ENCODE peak calls at places on chromosomes 13 and 19, in seven cellular contexts. F, T, K, E, H, C and W are unnamed samples.

GRCh38 chr19:48629599-48630288 is 7.4 kb downstream of the DBP start:
- DNase-seq in F (peak; percentile 71), T (no peak), K (no peak), E (no peak), H (no peak), C (peak; percentile 100), W (peak; percentile 59)

GRCh38 chr13:41505209-41505835 is 48.0 kb downstream of the RGCC start:
- DNase-seq in F (no peak), T (peak; percentile 96), K (no peak), E (no peak), H (no peak), C (no peak), W (no peak)

GRCh38 chr13:113998781-113999617 is 25.1 kb upstream of the C13orf46 start:
- DNase-seq in F (no peak), T (no peak), K (no peak), E (no peak), H (no peak), C (no peak), W (no peak)

GRCh38 chr13:108961542-108962125 is 332.2 kb downstream of the MYO16 start:
- DNase-seq in F (peak; percentile 63), T (peak; percentile 62), K (peak; percentile 24), E (peak; percentile 4), H (peak; percentile 43), C (no peak), W (peak; percentile 47)

GRCh38 chr19:41409288-41409687 is 11.7 kb downstream of the BCKDHA start:
- DNase-seq in F (no peak), T (peak; percentile 40), K (no peak), E (peak; percentile 55), H (peak; percentile 92), C (no peak), W (peak; percentile 22)

GRCh38 chr19:57587529-57587928 is 3.6 kb downstream of the ZIK1 start:
- DNase-seq in F (no peak), T (peak; percentile 87), K (no peak), E (no peak), H (no peak), C (no peak), W (no peak)

GRCh38 chr19:4018140-4018613 is 10.6 kb downstream of the PIAS4 start:
- DNase-seq in F (no peak), T (no peak), K (no peak), E (no peak), H (no peak), C (no peak), W (no peak)

GRCh38 chr13:64278493-64278892 is 2862.8 kb upstream of the PCDH20 start:
- DNase-seq in F (no peak), T (peak; percentile 78), K (no peak), E (no peak), H (no peak), C (no peak), W (no peak)

GRCh38 chr13:95787356-95788099 is 110.6 kb downstream of the DNAJC3 start:
- DNase-seq in F (no peak), T (peak; percentile 21), K (no peak), E (no peak), H (no peak), C (no peak), W (no peak)

GRCh38 chr19:49553451-49554271 is 25.9 kb downstream of the RCN3 start:
- DNase-seq in F (no peak), T (peak; percentile 69), K (no peak), E (no peak), H (peak; percentile 79), C (no peak), W (no peak)

GRCh38 chr13:28955264-28955966 is 135.3 kb downstream of the MTUS2 start:
- DNase-seq in F (no peak), T (no peak), K (no peak), E (no peak), H (no peak), C (no peak), W (no peak)

GRCh38 chr19:17534767-17535166 is 20.7 kb upstream of the COLGALT1 start:
- DNase-seq in F (no peak), T (no peak), K (no peak), E (no peak), H (no peak), C (no peak), W (no peak)

GRCh38 chr13:90760639-90761038 is 586.8 kb upstream of the MIR17HG start:
- DNase-seq in F (no peak), T (no peak), K (no peak), E (no peak), H (no peak), C (no peak), W (no peak)

GRCh38 chr19:48779636-48780035 is 24.3 kb downstream of the FGF21 start:
- DNase-seq in F (no peak), T (no peak), K (no peak), E (no peak), H (no peak), C (no peak), W (peak; percentile 56)

GRCh38 chr19:15524781-15525180 is 16.5 kb downstream of the CYP4F22 start:
- DNase-seq in F (no peak), T (no peak), K (no peak), E (no peak), H (no peak), C (no peak), W (no peak)

GRCh38 chr19:18761531-18762110 is 29.5 kb downstream of the COMP start:
- DNase-seq in F (no peak), T (no peak), K (no peak), E (no peak), H (no peak), C (no peak), W (no peak)

GRCh38 chr19:3057275-3057714 is 5.0 kb downstream of the TLE5 start:
- DNase-seq in F (no peak), T (no peak), K (no peak), E (peak; percentile 37), H (no peak), C (peak; percentile 64), W (no peak)

GRCh38 chr19:31002852-31003251 is 346.4 kb downstream of the TSHZ3 start:
- DNase-seq in F (peak; percentile 11), T (no peak), K (no peak), E (no peak), H (no peak), C (no peak), W (no peak)

GRCh38 chr13:73429691-73430090 is 370.9 kb downstream of the KLF5 start:
- DNase-seq in F (no peak), T (peak; percentile 33), K (no peak), E (peak; percentile 30), H (no peak), C (no peak), W (no peak)

GRCh38 chr19:15251010-15251748 is 18.9 kb upstream of the EPHX3 start:
- DNase-seq in F (no peak), T (peak; percentile 85), K (no peak), E (no peak), H (no peak), C (no peak), W (no peak)

GRCh38 chr13:42398542-42398941 is 126.6 kb downstream of the AKAP11 start:
- DNase-seq in F (no peak), T (no peak), K (no peak), E (no peak), H (no peak), C (no peak), W (no peak)

GRCh38 chr19:58498316-58499020 is 13.3 kb downstream of the SLC27A5 start:
- DNase-seq in F (no peak), T (no peak), K (no peak), E (no peak), H (no peak), C (no peak), W (peak; percentile 21)

GRCh38 chr13:77492982-77493381 is 42.5 kb upstream of the SCEL start:
- DNase-seq in F (peak; percentile 26), T (no peak), K (no peak), E (no peak), H (peak; percentile 4), C (no peak), W (no peak)

GRCh38 chr13:33015791-33016323 is 366 bp upstream of the KL start:
- DNase-seq in F (no peak), T (no peak), K (no peak), E (no peak), H (no peak), C (peak; percentile 57), W (no peak)

GRCh38 chr13:33017410-33017929 is 1.2 kb downstream of the KL start:
- DNase-seq in F (no peak), T (peak; percentile 6), K (peak; percentile 65), E (peak; percentile 40), H (peak; percentile 18), C (no peak), W (peak; percentile 2)

GRCh38 chr13:33014291-33014690 is 1.9 kb upstream of the KL start:
- DNase-seq in F (no peak), T (no peak), K (no peak), E (no peak), H (no peak), C (no peak), W (no peak)

GRCh38 chr13:33016414-33017409 is at the start of gene KL:
- DNase-seq in F (peak; percentile 79), T (no peak), K (no peak), E (no peak), H (no peak), C (peak; percentile 72), W (no peak)

DNA sequence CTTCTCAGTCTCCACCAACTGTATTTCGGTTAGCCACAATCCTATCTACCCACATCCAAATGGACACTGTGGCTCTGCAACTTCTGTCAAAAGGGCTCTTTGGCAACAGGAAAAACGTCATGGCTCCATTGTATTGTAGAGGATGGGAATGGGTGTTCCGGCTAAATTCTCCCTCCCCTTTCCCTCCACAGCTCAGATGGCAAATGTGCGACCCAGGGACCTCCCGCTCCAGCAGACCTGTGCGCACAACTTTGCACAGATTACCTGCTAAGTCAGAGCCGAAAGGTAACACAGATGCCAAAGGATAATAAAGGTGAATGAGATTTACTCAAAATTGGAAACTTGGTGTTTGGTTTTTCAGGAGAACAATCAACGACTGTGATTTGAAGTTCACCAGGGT is 948 bp upstream of the KL start:
- DNase-seq in F (no peak), T (no peak), K (no peak), E (no peak), H (no peak), C (no peak), W (no peak)
- TF ChIP-seq RFX5 in F (no peak), T (no peak), K (no peak), E (no peak), H (no peak), C (no peak), W (no peak)

GRCh38 chr13:98944336-98944735 is 33.5 kb downstream of the DOCK9 start:
- DNase-seq in F (no peak), T (no peak), K (no peak), E (no peak), H (no peak), C (no peak), W (no peak)
- TF ChIP-seq RFX5 in F (no peak), T (no peak), K (no peak), E (no peak), H (no peak), C (no peak), W (no peak)

GRCh38 chr19:6039541-6040225 is 61.7 kb upstream of the RANBP3 start:
- DNase-seq in F (no peak), T (no peak), K (no peak), E (no peak), H (no peak), C (peak; percentile 35), W (no peak)
- TF ChIP-seq RFX5 in F (no peak), T (no peak), K (no peak), E (no peak), H (no peak), C (no peak), W (no peak)

GRCh38 chr13:104315606-104316005 is 1249.4 kb upstream of the SLC10A2 start:
- DNase-seq in F (no peak), T (peak; percentile 97), K (no peak), E (no peak), H (peak; percentile 1), C (no peak), W (no peak)
- TF ChIP-seq RFX5 in F (no peak), T (no peak), K (no peak), E (no peak), H (no peak), C (no peak), W (no peak)